ENCODE peak calls at places on chromosome 17, in four cellular contexts. J is Peyer's patch, O is endothelial cell of umbilical vein, L is GM12878. V is an unnamed sample.

GRCh38 chr17:82202981-82203380 is 9.7 kb downstream of the CCDC57 start:
- DNase-seq in J (no peak), O (no peak), L (no peak), V (no peak)

GRCh38 chr17:28532063-28532960 is 20.1 kb downstream of the UNC119 start:
- DNase-seq in L (no peak), J (no peak), O (no peak), V (no peak)

GRCh38 chr17:47707056-47707791 is 13.3 kb downstream of the TBKBP1 start:
- DNase-seq in J (no peak), L (no peak), O (no peak), V (no peak)

GRCh38 chr17:57519199-57519598 is 225.9 kb downstream of the CCDC182 start:
- DNase-seq in L (no peak), J (no peak), O (no peak), V (peak)

GRCh38 chr17:42423766-42424165 is 710 bp upstream of the CAVIN1 start:
- DNase-seq in L (no peak), J (no peak), O (no peak), V (no peak)

GRCh38 chr17:59493867-59494266 is 71.5 kb upstream of the DHX40 start:
- DNase-seq in J (no peak), O (no peak), L (no peak), V (no peak)

GRCh38 chr17:63222655-63223054 is 223.5 kb downstream of the CYB561 start:
- DNase-seq in L (no peak), J (no peak), O (peak), V (no peak)

GRCh38 chr17:74151551-74152315 is 51.7 kb upstream of the RPL38 start:
- DNase-seq in O (no peak), L (no peak), J (no peak), V (no peak)

GRCh38 chr17:63919311-63919723 is 678 bp upstream of the GH1 start:
- DNase-seq in L (peak), J (peak), O (peak), V (no peak)

GRCh38 chr17:57068222-57068658 is 16.8 kb upstream of the AKAP1 start:
- DNase-seq in L (no peak), O (no peak), J (no peak), V (no peak)

GRCh38 chr17:58328195-58329034 is at the start of gene TSPOAP1:
- DNase-seq in L (peak), O (no peak), J (peak), V (no peak)

GRCh38 chr17:57987582-57988300 is at the start of gene VEZF1:
- DNase-seq in J (peak), O (peak), L (no peak), V (no peak)

GRCh38 chr17:13228711-13229110 is 210.9 kb upstream of the ELAC2 start:
- DNase-seq in L (no peak), J (no peak), O (no peak), V (no peak)

GRCh38 chr17:30565073-30565935 is 88.1 kb downstream of the GOSR1 start:
- DNase-seq in L (no peak), J (no peak), O (no peak), V (no peak)

GRCh38 chr17:81329279-81329926 is 34.3 kb upstream of the SLC38A10 start:
- DNase-seq in O (peak), J (peak), L (no peak), V (peak)

GRCh38 chr17:27593857-27594255 is 37.1 kb upstream of the LGALS9 start:
- DNase-seq in L (no peak), J (no peak), O (no peak), V (no peak)

GRCh38 chr17:8015957-8016631 is 13.7 kb downstream of the GUCY2D start:
- DNase-seq in L (no peak), O (no peak), J (no peak), V (no peak)

GRCh38 chr17:62017912-62018311 is 47.2 kb downstream of the MED13 start:
- DNase-seq in O (peak), J (no peak), L (no peak), V (no peak)

GRCh38 chr17:82655038-82655479 is 6.8 kb upstream of the WDR45B start:
- DNase-seq in O (peak), L (no peak), J (no peak), V (peak)

GRCh38 chr17:20955437-20956323 is 87.1 kb downstream of the USP22 start:
- DNase-seq in L (no peak), O (peak), J (no peak), V (peak)

GRCh38 chr17:16872836-16873653 is 98.9 kb downstream of the TNFRSF13B start:
- DNase-seq in L (no peak), J (no peak), O (no peak), V (no peak)

GRCh38 chr17:15298176-15298575 is 33.0 kb upstream of the PMP22 start:
- DNase-seq in O (no peak), L (no peak), J (no peak), V (no peak)

GRCh38 chr17:58331815-58332719 is 3.5 kb upstream of the TSPOAP1 start:
- DNase-seq in O (no peak), L (peak), J (peak), V (no peak)

GRCh38 chr17:55157165-55157564 is 107.6 kb upstream of the HLF start:
- DNase-seq in O (no peak), J (no peak), L (no peak), V (no peak)

GRCh38 chr17:4442582-4442981 is 8.8 kb downstream of the SPNS3 start:
- DNase-seq in L (no peak), J (no peak), O (no peak), V (no peak)

GRCh38 chr17:6092182-6092922 is 22.2 kb downstream of the WSCD1 start:
- DNase-seq in L (no peak), J (no peak), O (no peak), V (no peak)

GRCh38 chr17:79921411-79922160 is 82.3 kb upstream of the CBX4 start:
- DNase-seq in O (no peak), J (no peak), L (peak), V (no peak)

GRCh38 chr17:81494984-81495383 is 17.6 kb downstream of the ACTG1 start:
- DNase-seq in L (no peak), J (no peak), O (no peak), V (no peak)

GRCh38 chr17:61312406-61313295 is 87.0 kb upstream of the TBX2 start:
- DNase-seq in J (no peak), L (no peak), O (no peak), V (no peak)

GRCh38 chr17:12485361-12485911 is 180.3 kb upstream of the MYOCD start:
- DNase-seq in J (no peak), L (no peak), O (no peak), V (no peak)

GRCh38 chr17:11511696-11512095 is 86.6 kb upstream of the DNAH9 start:
- DNase-seq in L (no peak), J (no peak), O (no peak), V (no peak)

GRCh38 chr17:39759204-39759603 is 21.5 kb downstream of the GRB7 start:
- DNase-seq in O (no peak), J (no peak), L (no peak), V (no peak)

GRCh38 chr17:60602385-60602742 is 2.4 kb downstream of the PPM1D start:
- DNase-seq in L (no peak), J (no peak), O (no peak), V (no peak)

GRCh38 chr17:55420067-55420775 is 1.4 kb downstream of the MMD start:
- DNase-seq in O (no peak), L (no peak), J (peak), V (no peak)

GRCh38 chr17:56076980-56077379 is 76.3 kb upstream of the ANKFN1 start:
- DNase-seq in L (no peak), O (no peak), J (no peak), V (no peak)

GRCh38 chr17:2980211-2980903 is 83.0 kb downstream of the OR1D5 start:
- DNase-seq in L (no peak), J (no peak), O (no peak), V (no peak)
- H3K27ac ChIP-seq in L (no peak), J (no peak), O (no peak), V (no peak)

GRCh38 chr17:75889454-75889853 is 7.3 kb downstream of the TRIM65 start:
- DNase-seq in O (no peak), L (no peak), J (no peak), V (no peak)

GRCh38 chr17:75891605-75892555 is 4.9 kb downstream of the TRIM65 start:
- DNase-seq in L (no peak), J (no peak), O (no peak), V (no peak)

GRCh38 chr17:75892556-75893224 is 4.1 kb downstream of the TRIM65 start:
- DNase-seq in J (no peak), O (no peak), L (no peak), V (no peak)

GRCh38 chr17:75893305-75894048 is 3.3 kb downstream of the TRIM65 start:
- DNase-seq in O (no peak), J (no peak), L (no peak), V (no peak)

GRCh38 chr17:75891022-75891604 is 5.6 kb downstream of the TRIM65 start:
- DNase-seq in J (no peak), L (no peak), O (no peak), V (no peak)
- H3K27ac ChIP-seq in J (no peak), L (no peak), O (no peak), V (no peak)

GRCh38 chr17:19470529-19471261 is 59.7 kb downstream of the RNF112 start:
- DNase-seq in J (peak), O (no peak), L (no peak), V (no peak)
- H3K27ac ChIP-seq in J (peak), O (no peak), L (no peak), V (no peak)

DNA sequence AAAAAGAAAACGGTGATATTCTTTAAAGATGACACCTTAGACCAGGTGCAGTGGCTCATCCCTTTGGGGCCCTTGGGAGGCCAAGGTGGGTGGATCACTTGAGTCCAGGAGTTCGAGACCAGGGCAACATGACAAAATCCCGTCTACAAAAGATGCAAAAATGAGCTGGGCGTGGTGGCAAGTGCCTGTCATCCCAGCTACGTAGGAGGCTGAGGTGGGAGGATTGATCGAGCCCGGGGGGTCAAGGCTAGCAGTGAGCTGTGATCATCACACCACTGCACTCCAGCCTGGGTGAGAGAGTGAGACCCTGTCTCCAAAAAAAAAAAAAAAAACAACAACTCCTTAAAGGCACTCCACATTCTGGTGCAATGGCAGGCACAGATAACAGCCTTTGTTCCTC is 56.4 kb upstream of the CACNG5 start:
- DNase-seq in J (no peak), O (no peak), L (no peak), V (no peak)
- H3K27ac ChIP-seq in J (no peak), O (no peak), L (no peak), V (no peak)